ENCODE peak calls at places on chromosomes 5 and 9, in eight cellular contexts. R is sigmoid colon, Z is lung, L is spleen, P is thyroid gland, M is HCT116, W is fibroblast of lung, S is WERI-Rb-1. Y is an unnamed sample.

GRCh38 chr9:94168203-94169000 is 84.1 kb downstream of the PTPDC1 start:
- DNase-seq in R (no peak), L (no peak), M (no peak), S (no peak), Z (no peak), P (no peak), W (no peak), Y (no peak)

GRCh38 chr5:64632251-64632650 is 58.1 kb upstream of the SHISAL2B start:
- DNase-seq in P (peak; percentile 8), Z (peak; percentile 58), M (no peak), S (no peak), R (no peak), L (no peak), W (peak; percentile 75), Y (no peak)

GRCh38 chr9:138053321-138053868 is 175.8 kb downstream of the CACNA1B start:
- DNase-seq in W (no peak), M (peak; percentile 22), S (no peak), L (peak; percentile 38), Z (no peak), R (no peak), P (no peak), Y (no peak)

GRCh38 chr9:108057421-108058136 is 568.0 kb upstream of the KLF4 start:
- DNase-seq in Z (peak; percentile 36), P (no peak), M (no peak), S (no peak), R (peak; percentile 81), W (peak; percentile 98), L (no peak), Y (peak; percentile 68)

GRCh38 chr9:79651251-79651795 is 79.6 kb downstream of the TLE4 start:
- DNase-seq in L (peak; percentile 83), S (no peak), R (no peak), W (no peak), P (peak; percentile 90), Z (peak; percentile 39), M (no peak), Y (no peak)

GRCh38 chr5:120134944-120135343 is 329.2 kb upstream of the PRR16 start:
- DNase-seq in P (no peak), M (no peak), L (no peak), R (no peak), Z (no peak), W (peak; percentile 74), S (no peak), Y (no peak)

GRCh38 chr9:81578606-81579005 is 110.7 kb downstream of the TLE1 start:
- DNase-seq in W (peak; percentile 40), Z (no peak), L (no peak), P (no peak), M (no peak), S (no peak), R (no peak), Y (no peak)

GRCh38 chr9:124947727-124948391 is 7.0 kb upstream of the GOLGA1 start:
- DNase-seq in M (no peak), S (peak; percentile 29), Z (no peak), P (no peak), L (no peak), W (no peak), R (no peak), Y (no peak)

GRCh38 chr9:23088932-23089364 is 642.3 kb downstream of the DMRTA1 start:
- DNase-seq in P (no peak), S (peak; percentile 76), M (no peak), Z (no peak), W (no peak), L (peak; percentile 70), R (no peak), Y (no peak)

GRCh38 chr5:92805446-92805845 is 775.6 kb downstream of the NR2F1-AS1 start:
- DNase-seq in L (no peak), P (no peak), W (no peak), R (no peak), Z (no peak), M (no peak), S (no peak), Y (no peak)

GRCh38 chr5:92801921-92802320 is 779.1 kb downstream of the NR2F1-AS1 start:
- DNase-seq in R (no peak), S (no peak), Z (no peak), W (peak; percentile 53), L (no peak), P (no peak), M (no peak), Y (no peak)

GRCh38 chr5:92795633-92796032 is 785.4 kb downstream of the NR2F1-AS1 start:
- DNase-seq in S (no peak), M (no peak), Z (no peak), W (no peak), R (no peak), L (no peak), P (no peak), Y (no peak)

DNA sequence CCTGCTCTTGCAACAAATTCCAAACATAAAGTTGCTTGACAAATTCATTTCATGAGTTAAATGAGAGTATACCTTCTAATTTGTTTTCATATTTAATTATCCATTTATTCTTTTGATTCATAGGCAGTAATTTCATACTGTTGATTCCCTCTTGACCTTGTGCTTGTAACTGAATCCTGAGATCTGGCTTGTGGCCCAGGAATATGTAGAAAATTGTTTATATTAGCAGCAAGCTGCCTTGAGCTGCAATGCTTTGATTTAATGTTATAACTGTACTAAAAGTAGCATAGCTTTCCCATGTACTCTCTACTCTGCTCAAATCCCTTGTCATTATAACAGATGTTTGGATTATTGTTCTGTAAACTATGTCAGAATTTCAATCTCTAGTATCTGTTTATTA is 780.7 kb downstream of the NR2F1-AS1 start:
- DNase-seq in W (peak; percentile 94), Z (no peak), R (no peak), P (no peak), M (no peak), S (no peak), L (no peak), Y (no peak)
- H3K4me3 ChIP-seq in W (no peak overlapping the region), Z (no peak overlapping the region), R (no peak overlapping the region), P (no peak overlapping the region), M (no peak overlapping the region), S (no peak overlapping the region), L (no peak overlapping the region), Y (no peak overlapping the region)

GRCh38 chr9:127539259-127539981 is 72.7 kb upstream of the STXBP1 start:
- DNase-seq in Z (no peak), W (peak; percentile 46), R (no peak), P (no peak), M (no peak), L (no peak), S (no peak), Y (no peak)

GRCh38 chr9:127536499-127536898 is 75.6 kb upstream of the STXBP1 start:
- DNase-seq in P (no peak), S (no peak), W (no peak), Z (no peak), R (no peak), M (no peak), L (no peak), Y (no peak)

GRCh38 chr9:127537014-127537413 is 75.1 kb upstream of the STXBP1 start:
- DNase-seq in W (peak; percentile 47), Z (no peak), P (no peak), M (no peak), S (peak; percentile 95), L (no peak), R (no peak), Y (no peak)

GRCh38 chr9:127538849-127539258 is 73.2 kb upstream of the STXBP1 start:
- DNase-seq in P (no peak), Z (no peak), L (no peak), R (no peak), W (peak; percentile 60), M (no peak), S (no peak), Y (peak; percentile 51)

DNA sequence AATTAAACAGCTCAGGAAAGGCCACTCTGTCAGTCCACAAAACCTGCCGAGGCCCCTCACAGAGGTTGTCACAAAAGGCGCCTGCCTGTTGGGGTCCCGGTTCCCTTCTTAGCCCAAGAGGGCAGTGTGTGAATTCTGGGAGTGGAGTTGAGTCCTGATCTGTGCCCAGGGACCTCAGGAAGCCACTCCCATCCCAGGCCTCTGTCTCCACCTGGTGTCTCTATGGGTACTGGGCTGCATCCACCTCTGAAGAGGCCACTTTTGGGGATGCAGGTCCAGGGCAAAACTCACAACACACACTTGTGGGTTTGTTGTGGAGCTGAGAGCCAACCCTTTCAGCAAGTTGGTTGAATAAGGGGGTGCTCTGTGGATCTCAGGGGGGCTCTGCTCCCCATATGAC is 74.3 kb upstream of the STXBP1 start:
- DNase-seq in W (no peak), P (no peak), Z (no peak), M (no peak), R (no peak), S (peak; percentile 69), L (no peak), Y (no peak)
- H3K27ac ChIP-seq in W (peak overlapping the region; percentile 92), P (no peak overlapping the region), Z (peak overlapping the region; percentile 65), M (no peak overlapping the region), R (peak overlapping the region; percentile 91), S (peak overlapping the region; percentile 84), L (no peak overlapping the region), Y (peak overlapping the region; percentile 43)

GRCh38 chr9:36738318-36738975 is 165.8 kb downstream of the MELK start:
- DNase-seq in M (peak; percentile 54), R (no peak), P (no peak), W (peak; percentile 42), L (no peak), Z (no peak), S (no peak), Y (no peak)

GRCh38 chr9:36744678-36745077 is 172.0 kb downstream of the MELK start:
- DNase-seq in S (no peak), L (no peak), Z (no peak), M (no peak), W (no peak), R (no peak), P (no peak), Y (no peak)

GRCh38 chr9:36742264-36742663 is 169.6 kb downstream of the MELK start:
- DNase-seq in R (no peak), W (no peak), S (peak; percentile 52), M (no peak), L (no peak), P (no peak), Z (no peak), Y (no peak)

GRCh38 chr9:36739538-36740116 is 166.9 kb downstream of the MELK start:
- DNase-seq in M (no peak), L (no peak), S (peak; percentile 79), R (no peak), Z (no peak), W (no peak), P (no peak), Y (no peak)
- H3K4me3 ChIP-seq in M (no peak overlapping the region), L (peak overlapping the region; percentile 53), S (peak overlapping the region; percentile 27), R (no peak overlapping the region), Z (no peak overlapping the region), W (no peak overlapping the region), P (no peak overlapping the region), Y (no peak overlapping the region)

DNA sequence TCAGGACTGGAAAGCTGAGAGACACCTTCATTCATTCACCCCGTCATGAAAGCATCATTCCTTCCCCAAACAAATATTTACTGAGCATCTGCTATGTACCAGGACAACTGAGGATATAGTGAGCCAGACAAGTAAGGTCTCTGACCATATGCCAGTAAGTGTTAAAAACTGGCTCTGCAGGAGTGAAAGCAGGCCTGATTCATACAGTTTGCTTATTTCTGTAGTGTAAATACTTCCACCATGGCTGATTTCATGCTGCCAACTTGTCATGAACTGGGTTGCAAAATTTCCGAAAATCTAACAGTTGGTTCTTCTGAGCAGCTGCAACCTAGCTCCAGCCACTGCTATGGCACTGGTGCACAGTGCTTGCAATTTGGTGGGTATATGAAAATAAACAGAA is 68.1 kb downstream of the YIPF5 start:
- DNase-seq in W (no peak), R (no peak), P (no peak), S (no peak), M (no peak), Z (no peak), L (no peak), Y (no peak)
- H3K27ac ChIP-seq in W (no peak overlapping the region), R (peak overlapping the region; percentile 66), P (no peak overlapping the region), S (no peak overlapping the region), M (no peak overlapping the region), Z (no peak overlapping the region), L (no peak overlapping the region), Y (no peak overlapping the region)

GRCh38 chr5:39518516-39518915 is 93.7 kb upstream of the DAB2 start:
- DNase-seq in P (no peak), W (peak; percentile 74), L (no peak), R (no peak), Z (no peak), M (no peak), S (no peak), Y (peak; percentile 83)
- H3K4me3 ChIP-seq in P (no peak overlapping the region), W (no peak overlapping the region), L (no peak overlapping the region), R (no peak overlapping the region), Z (no peak overlapping the region), M (no peak overlapping the region), S (no peak overlapping the region), Y (no peak overlapping the region)

Y was measured in SJSA1.